ENCODE peak calls at places on chromosomes 4 and X, in five cellular contexts. One of them, this sample, is unnamed.

GRCh38 chr4:129355529-129355928 is 259.6 kb downstream of the C4orf33 start:
- DNase-seq in PC-3: peak; percentile 71
- DNase-seq in H9: no peak
- DNase-seq in neural progenitor cell: peak; percentile 34
- DNase-seq in HCT116: no peak
- DNase-seq in this sample: no peak

GRCh38 chr4:97374526-97374925 is 768.8 kb downstream of the STPG2 start:
- DNase-seq in PC-3: no peak
- DNase-seq in H9: no peak
- DNase-seq in neural progenitor cell: no peak
- DNase-seq in HCT116: no peak
- DNase-seq in this sample: no peak

GRCh38 chr4:159791334-159791733 is 688.5 kb downstream of the RAPGEF2 start:
- DNase-seq in PC-3: no peak
- DNase-seq in H9: no peak
- DNase-seq in neural progenitor cell: no peak
- DNase-seq in HCT116: no peak
- DNase-seq in this sample: no peak

GRCh38 chr4:160180206-160180605 is 1077.3 kb downstream of the RAPGEF2 start:
- DNase-seq in PC-3: peak; percentile 55
- DNase-seq in H9: no peak
- DNase-seq in neural progenitor cell: no peak
- DNase-seq in HCT116: peak; percentile 21
- DNase-seq in this sample: peak; percentile 77

GRCh38 chrX:84907324-84907946 is 96.2 kb upstream of the APOOL start:
- DNase-seq in PC-3: peak; percentile 36
- DNase-seq in H9: no peak
- DNase-seq in neural progenitor cell: peak; percentile 10
- DNase-seq in HCT116: no peak
- DNase-seq in this sample: peak; percentile 9

GRCh38 chr4:87114245-87115062 is 106.0 kb downstream of the KLHL8 start:
- DNase-seq in PC-3: no peak
- DNase-seq in H9: peak; percentile 77
- DNase-seq in neural progenitor cell: peak; percentile 48
- DNase-seq in HCT116: no peak
- DNase-seq in this sample: no peak

GRCh38 chr4:106869551-106869950 is 166.6 kb downstream of the DKK2 start:
- DNase-seq in PC-3: no peak
- DNase-seq in H9: no peak
- DNase-seq in neural progenitor cell: no peak
- DNase-seq in HCT116: no peak
- DNase-seq in this sample: peak; percentile 72

GRCh38 chr4:111792592-111792991 is 352.7 kb upstream of the FAM241A start:
- DNase-seq in PC-3: no peak
- DNase-seq in H9: no peak
- DNase-seq in neural progenitor cell: no peak
- DNase-seq in HCT116: no peak
- DNase-seq in this sample: no peak

GRCh38 chr4:5511791-5512190 is 196.6 kb downstream of the EVC2 start:
- DNase-seq in PC-3: no peak
- DNase-seq in H9: no peak
- DNase-seq in neural progenitor cell: no peak
- DNase-seq in HCT116: no peak
- DNase-seq in this sample: peak; percentile 43

GRCh38 chr4:55216871-55217635 is 91.7 kb upstream of the KDR start:
- DNase-seq in PC-3: peak; percentile 33
- DNase-seq in H9: no peak
- DNase-seq in neural progenitor cell: peak; percentile 19
- DNase-seq in HCT116: no peak
- DNase-seq in this sample: no peak

GRCh38 chr4:13706130-13706529 is 78.6 kb upstream of the BOD1L1 start:
- DNase-seq in PC-3: no peak
- DNase-seq in H9: no peak
- DNase-seq in neural progenitor cell: no peak
- DNase-seq in HCT116: no peak
- DNase-seq in this sample: peak; percentile 85

GRCh38 chr4:55742655-55743191 is 76.9 kb upstream of the EXOC1L start:
- DNase-seq in PC-3: peak; percentile 11
- DNase-seq in H9: no peak
- DNase-seq in neural progenitor cell: peak; percentile 69
- DNase-seq in HCT116: no peak
- DNase-seq in this sample: no peak

GRCh38 chr4:26692014-26692726 is 108.3 kb downstream of the TBC1D19 start:
- DNase-seq in PC-3: peak; percentile 61
- DNase-seq in H9: peak; percentile 27
- DNase-seq in neural progenitor cell: no peak
- DNase-seq in HCT116: no peak
- DNase-seq in this sample: peak; percentile 41

GRCh38 chr4:138344851-138345250 is 102.7 kb upstream of the SLC7A11 start:
- DNase-seq in PC-3: no peak
- DNase-seq in H9: no peak
- DNase-seq in neural progenitor cell: no peak
- DNase-seq in HCT116: no peak
- DNase-seq in this sample: no peak

GRCh38 chr4:43394976-43395375 is 502.5 kb downstream of the GRXCR1 start:
- DNase-seq in PC-3: no peak
- DNase-seq in H9: no peak
- DNase-seq in neural progenitor cell: no peak
- DNase-seq in HCT116: no peak
- DNase-seq in this sample: peak; percentile 9

GRCh38 chrX:10047133-10047532 is 80.0 kb downstream of the CLDN34 start:
- DNase-seq in PC-3: no peak
- DNase-seq in H9: no peak
- DNase-seq in neural progenitor cell: no peak
- DNase-seq in HCT116: no peak
- DNase-seq in this sample: no peak

GRCh38 chr4:56342746-56343145 is 44.5 kb downstream of the AASDH start:
- DNase-seq in PC-3: no peak
- DNase-seq in H9: no peak
- DNase-seq in neural progenitor cell: no peak
- DNase-seq in HCT116: no peak
- DNase-seq in this sample: no peak

GRCh38 chr4:40662962-40663604 is 33.4 kb upstream of the RBM47 start:
- DNase-seq in PC-3: peak; percentile 77
- DNase-seq in H9: no peak
- DNase-seq in neural progenitor cell: no peak
- DNase-seq in HCT116: no peak
- DNase-seq in this sample: peak; percentile 85

GRCh38 chr4:36242629-36243354 is 1.5 kb downstream of the ARAP2 start:
- DNase-seq in PC-3: peak; percentile 33
- DNase-seq in H9: no peak
- DNase-seq in neural progenitor cell: no peak
- DNase-seq in HCT116: no peak
- DNase-seq in this sample: no peak

GRCh38 chr4:127251423-127251822 is 381.3 kb upstream of the INTU start:
- DNase-seq in PC-3: peak; percentile 2
- DNase-seq in H9: no peak
- DNase-seq in neural progenitor cell: no peak
- DNase-seq in HCT116: no peak
- DNase-seq in this sample: peak; percentile 51

GRCh38 chrX:23554304-23554703 is 113.0 kb upstream of the PRDX4 start:
- DNase-seq in PC-3: peak; percentile 68
- DNase-seq in H9: no peak
- DNase-seq in neural progenitor cell: peak; percentile 63
- DNase-seq in HCT116: peak; percentile 22
- DNase-seq in this sample: peak; percentile 20

GRCh38 chr4:116180056-116180690 is 905.2 kb downstream of the TRAM1L1 start:
- DNase-seq in PC-3: peak; percentile 24
- DNase-seq in H9: no peak
- DNase-seq in neural progenitor cell: peak; percentile 17
- DNase-seq in HCT116: peak; percentile 10
- DNase-seq in this sample: peak; percentile 4

GRCh38 chrX:105331244-105331643 is 110.8 kb upstream of the TEX13A start:
- DNase-seq in PC-3: peak; percentile 85
- DNase-seq in H9: no peak
- DNase-seq in neural progenitor cell: no peak
- DNase-seq in HCT116: no peak
- DNase-seq in this sample: peak; percentile 50

GRCh38 chr4:183807420-183808101 is 97.5 kb upstream of the STOX2 start:
- DNase-seq in PC-3: no peak
- DNase-seq in H9: no peak
- DNase-seq in neural progenitor cell: peak; percentile 30
- DNase-seq in HCT116: no peak
- DNase-seq in this sample: no peak

GRCh38 chrX:80576815-80577533 is 156.7 kb downstream of the TENT5D start:
- DNase-seq in PC-3: peak; percentile 1
- DNase-seq in H9: no peak
- DNase-seq in neural progenitor cell: peak; percentile 19
- DNase-seq in HCT116: no peak
- DNase-seq in this sample: no peak

GRCh38 chr4:123444298-123444731 is 47.7 kb downstream of the SPRY1 start:
- DNase-seq in PC-3: no peak
- DNase-seq in H9: peak; percentile 65
- DNase-seq in neural progenitor cell: peak; percentile 91
- DNase-seq in HCT116: no peak
- DNase-seq in this sample: no peak

GRCh38 chr4:186685744-186686143 is 37.9 kb downstream of the FAT1 start:
- DNase-seq in PC-3: peak; percentile 87
- DNase-seq in H9: no peak
- DNase-seq in neural progenitor cell: no peak
- DNase-seq in HCT116: peak; percentile 35
- DNase-seq in this sample: peak; percentile 72

GRCh38 chrX:153494541-153495361 is at the start of gene BGN:
- DNase-seq in PC-3: no peak
- DNase-seq in H9: peak; percentile 62
- DNase-seq in neural progenitor cell: peak; percentile 69
- DNase-seq in HCT116: no peak
- DNase-seq in this sample: no peak

GRCh38 chrX:154821523-154821922 is 12.9 kb downstream of the SMIM9 start:
- DNase-seq in PC-3: no peak
- DNase-seq in H9: no peak
- DNase-seq in neural progenitor cell: no peak
- DNase-seq in HCT116: no peak
- DNase-seq in this sample: no peak

GRCh38 chr4:174531486-174531885 is 9.2 kb upstream of the HPGD start:
- DNase-seq in PC-3: no peak
- DNase-seq in H9: no peak
- DNase-seq in neural progenitor cell: no peak
- DNase-seq in HCT116: no peak
- DNase-seq in this sample: no peak

GRCh38 chr4:15162046-15162445 is 159.8 kb downstream of the CPEB2 start:
- DNase-seq in PC-3: no peak
- DNase-seq in H9: no peak
- DNase-seq in neural progenitor cell: peak; percentile 62
- DNase-seq in HCT116: no peak
- DNase-seq in this sample: no peak

GRCh38 chrX:47807548-47807947 is 29.2 kb upstream of the ZNF81 start:
- DNase-seq in PC-3: no peak
- DNase-seq in H9: peak; percentile 57
- DNase-seq in neural progenitor cell: peak; percentile 6
- DNase-seq in HCT116: no peak
- DNase-seq in this sample: no peak

GRCh38 chr4:180695851-180696250 is 1547.4 kb upstream of the TENM3 start:
- DNase-seq in PC-3: no peak
- DNase-seq in H9: no peak
- DNase-seq in neural progenitor cell: no peak
- DNase-seq in HCT116: no peak
- DNase-seq in this sample: peak; percentile 51

GRCh38 chr4:148344382-148344781 is 97.8 kb downstream of the NR3C2 start:
- DNase-seq in PC-3: no peak
- DNase-seq in H9: no peak
- DNase-seq in neural progenitor cell: no peak
- DNase-seq in HCT116: no peak
- DNase-seq in this sample: no peak

GRCh38 chr4:113825272-113825671 is 63.7 kb upstream of the CAMK2D start:
- DNase-seq in PC-3: no peak
- DNase-seq in H9: no peak
- DNase-seq in neural progenitor cell: no peak
- DNase-seq in HCT116: no peak
- DNase-seq in this sample: no peak

GRCh38 chr4:55993994-55994657 is 45.4 kb downstream of the CEP135 start:
- DNase-seq in PC-3: no peak
- DNase-seq in H9: no peak
- DNase-seq in neural progenitor cell: no peak
- DNase-seq in HCT116: no peak
- DNase-seq in this sample: no peak

GRCh38 chr4:153166971-153167501 is 37.2 kb upstream of the TRIM2 start:
- DNase-seq in PC-3: no peak
- DNase-seq in H9: no peak
- DNase-seq in neural progenitor cell: no peak
- DNase-seq in HCT116: no peak
- DNase-seq in this sample: peak; percentile 73

GRCh38 chr4:19819737-19820136 is 432.0 kb upstream of the SLIT2 start:
- DNase-seq in PC-3: no peak
- DNase-seq in H9: no peak
- DNase-seq in neural progenitor cell: no peak
- DNase-seq in HCT116: no peak
- DNase-seq in this sample: no peak

GRCh38 chr4:19823781-19824180 is 427.9 kb upstream of the SLIT2 start:
- DNase-seq in PC-3: no peak
- DNase-seq in H9: no peak
- DNase-seq in neural progenitor cell: no peak
- DNase-seq in HCT116: no peak
- DNase-seq in this sample: no peak
- H3K9me3 ChIP-seq in PC-3: no peaks in the 10 kb centered on the region
- H3K9me3 ChIP-seq in H9: no peaks in the 10 kb centered on the region
- H3K9me3 ChIP-seq in neural progenitor cell: no peaks in the 10 kb centered on the region
- H3K9me3 ChIP-seq in HCT116: no peaks in the 10 kb centered on the region
- H3K9me3 ChIP-seq in this sample: no peaks in the 10 kb centered on the region

GRCh38 chr4:169059294-169060201 is 49.5 kb upstream of the CBR4 start:
- DNase-seq in PC-3: no peak
- DNase-seq in H9: no peak
- DNase-seq in neural progenitor cell: no peak
- DNase-seq in HCT116: no peak
- DNase-seq in this sample: no peak
- H3K4me2 ChIP-seq in PC-3: no peak overlapping the region
- H3K4me2 ChIP-seq in H9: no peak overlapping the region
- H3K4me2 ChIP-seq in neural progenitor cell: no peak overlapping the region
- H3K4me2 ChIP-seq in HCT116: no peak overlapping the region
- H3K4me2 ChIP-seq in this sample: no peak overlapping the region

GRCh38 chrX:101391831-101392230 is 1.0 kb downstream of the RPL36A start:
- DNase-seq in PC-3: no peak
- DNase-seq in H9: no peak
- DNase-seq in neural progenitor cell: no peak
- DNase-seq in HCT116: no peak
- DNase-seq in this sample: no peak

GRCh38 chrX:101393530-101394305 is 2.9 kb downstream of the RPL36A start:
- DNase-seq in PC-3: no peak
- DNase-seq in H9: no peak
- DNase-seq in neural progenitor cell: no peak
- DNase-seq in HCT116: no peak
- DNase-seq in this sample: no peak

GRCh38 chrX:101395789-101396188 is 5.0 kb downstream of the RPL36A start:
- DNase-seq in PC-3: no peak
- DNase-seq in H9: no peak
- DNase-seq in neural progenitor cell: no peak
- DNase-seq in HCT116: no peak
- DNase-seq in this sample: no peak

GRCh38 chrX:101397779-101398178 is 7.0 kb downstream of the RPL36A start:
- DNase-seq in PC-3: no peak
- DNase-seq in H9: peak; percentile 28
- DNase-seq in neural progenitor cell: no peak
- DNase-seq in HCT116: no peak
- DNase-seq in this sample: no peak

GRCh38 chrX:101394372-101394771 is 3.6 kb downstream of the RPL36A start:
- DNase-seq in PC-3: no peak
- DNase-seq in H9: no peak
- DNase-seq in neural progenitor cell: no peak
- DNase-seq in HCT116: no peak
- DNase-seq in this sample: no peak
- TF ChIP-seq CTCF in PC-3: no peak
- TF ChIP-seq CTCF in H9: no peak
- TF ChIP-seq CTCF in neural progenitor cell: no peak
- TF ChIP-seq CTCF in HCT116: no peak
- TF ChIP-seq CTCF in this sample: no peak

GRCh38 chrX:22533898-22534297 is 261.2 kb downstream of the CBLL2 start:
- DNase-seq in PC-3: no peak
- DNase-seq in H9: no peak
- DNase-seq in neural progenitor cell: peak; percentile 10
- DNase-seq in HCT116: peak; percentile 12
- DNase-seq in this sample: no peak
- H3K9me3 ChIP-seq in PC-3: no peaks in the 10 kb centered on the region
- H3K9me3 ChIP-seq in H9: no peaks in the 10 kb centered on the region
- H3K9me3 ChIP-seq in neural progenitor cell: peaks cover 3% of the 10 kb centered on the region
- H3K9me3 ChIP-seq in HCT116: no peaks in the 10 kb centered on the region
- H3K9me3 ChIP-seq in this sample: peaks cover 7% of the 10 kb centered on the region

This sample was measured in mammary epithelial cell.